ENCODE peak calls at places on chromosomes 12 and 14, in nine cellular contexts. K, P, V, U, F, T, Z, Y and I are unnamed samples.

GRCh38 chr12:41264281-41264680 is 76.2 kb downstream of the PDZRN4 start:
- DNase-seq in K (no peak), F (no peak), T (no peak), U (no peak), Z (peak; percentile 15), V (no peak), Y (no peak), P (no peak), I (no peak)

GRCh38 chr12:23949212-23950010 is at the start of gene SOX5:
- DNase-seq in V (no peak), K (no peak), F (no peak), P (no peak), T (peak; percentile 45), U (no peak), Y (peak; percentile 60), Z (peak; percentile 5), I (peak; percentile 55)

GRCh38 chr14:93967637-93968250 is 8.6 kb downstream of the ASB2 start:
- DNase-seq in T (no peak), F (no peak), Y (no peak), P (peak; percentile 62), Z (no peak), V (no peak), K (no peak), U (no peak), I (peak; percentile 34)

GRCh38 chr12:105761075-105761474 is 377.7 kb downstream of the NUAK1 start:
- DNase-seq in V (no peak), Y (no peak), P (no peak), U (no peak), F (no peak), T (no peak), K (no peak), Z (no peak), I (no peak)

GRCh38 chr12:104358353-104359003 is 54.9 kb downstream of the EID3 start:
- DNase-seq in K (no peak), T (peak; percentile 46), Y (peak; percentile 55), Z (peak; percentile 55), V (peak; percentile 60), U (peak; percentile 58), P (peak; percentile 72), F (peak; percentile 3), I (no peak)

GRCh38 chr12:81450920-81451739 is 308.0 kb downstream of the PPFIA2 start:
- DNase-seq in U (no peak), Y (no peak), K (no peak), P (peak; percentile 37), F (no peak), T (peak; percentile 56), Z (peak; percentile 69), V (no peak), I (peak; percentile 22)

GRCh38 chr12:94208433-94208921 is 60.1 kb downstream of the PLXNC1 start:
- DNase-seq in Y (no peak), Z (no peak), V (peak; percentile 41), U (peak; percentile 45), F (no peak), P (peak; percentile 67), K (no peak), T (no peak), I (no peak)

GRCh38 chr14:76098047-76098446 is 53.7 kb upstream of the GPATCH2L start:
- DNase-seq in T (no peak), V (no peak), P (no peak), F (no peak), Z (no peak), U (no peak), Y (no peak), K (no peak), I (no peak)

GRCh38 chr12:42587564-42588307 is 1.8 kb downstream of the PRICKLE1 start:
- DNase-seq in T (peak; percentile 19), V (no peak), K (no peak), F (no peak), Y (no peak), Z (no peak), U (no peak), P (no peak), I (no peak)

GRCh38 chr12:51009038-51009437 is 17.1 kb downstream of the SLC11A2 start:
- DNase-seq in P (no peak), K (no peak), T (no peak), U (peak; percentile 52), V (peak; percentile 43), Z (no peak), Y (peak; percentile 75), F (no peak), I (no peak)